ENCODE peak calls at places on chromosomes 16 and 17, in five cellular contexts. A is HEK293T, R is skeletal muscle cell, U is adrenal gland, G is retina. T is an unnamed sample.

GRCh38 chr17:42548070-42548837 is 4.5 kb upstream of the HSD17B1 start:
- DNase-seq in A (no peak), R (no peak), U (peak; percentile 83), G (peak; percentile 78), T (no peak)

GRCh38 chr17:78802459-78802858 is 20.4 kb upstream of the CYTH1 start:
- DNase-seq in A (no peak), R (no peak), U (no peak), G (no peak), T (no peak)

GRCh38 chr16:58038219-58038641 is 12.7 kb downstream of the MMP15 start:
- DNase-seq in A (no peak), R (no peak), U (no peak), G (no peak), T (no peak)

GRCh38 chr16:85659336-85659735 is 29.4 kb downstream of the GINS2 start:
- DNase-seq in A (no peak), R (no peak), U (no peak), G (no peak), T (no peak)

GRCh38 chr16:69613283-69614154 is 47.8 kb downstream of the NFAT5 start:
- DNase-seq in A (no peak), R (peak; percentile 11), U (no peak), G (no peak), T (no peak)

GRCh38 chr17:41917957-41918391 is 777 bp downstream of the ACLY start:
- DNase-seq in A (peak; percentile 61), R (no peak), U (peak; percentile 67), G (peak; percentile 73), T (peak; percentile 57)

GRCh38 chr16:77402118-77402517 is 32.7 kb downstream of the ADAMTS18 start:
- DNase-seq in A (no peak), R (no peak), U (no peak), G (no peak), T (no peak)

GRCh38 chr16:66588981-66589713 is 9.9 kb downstream of the CMTM2 start:
- DNase-seq in A (peak; percentile 31), R (no peak), U (no peak), G (no peak), T (no peak)

GRCh38 chr17:40915199-40915661 is 22.2 kb downstream of the KRT23 start:
- DNase-seq in A (no peak), R (peak; percentile 91), U (no peak), G (no peak), T (no peak)

GRCh38 chr17:58249270-58250133 is 11.1 kb downstream of the LPO start:
- DNase-seq in A (peak; percentile 94), R (no peak), U (peak; percentile 66), G (peak; percentile 97), T (peak; percentile 80)

GRCh38 chr16:57797526-57798266 is 4.6 kb downstream of the KIFC3 start:
- DNase-seq in A (no peak), R (no peak), U (no peak), G (peak; percentile 52), T (no peak)

GRCh38 chr16:11251525-11252481 is 4.2 kb downstream of the SOCS1 start:
- DNase-seq in A (no peak), R (peak; percentile 53), U (no peak), G (no peak), T (no peak)

GRCh38 chr16:30721606-30722005 is 22.6 kb downstream of the SRCAP start:
- DNase-seq in A (no peak), R (no peak), U (no peak), G (no peak), T (no peak)

GRCh38 chr16:54525104-54525503 is 238.5 kb upstream of the IRX3 start:
- DNase-seq in A (no peak), R (no peak), U (no peak), G (no peak), T (no peak)

GRCh38 chr17:62627219-62627903 is at the start of gene MRC2:
- DNase-seq in A (peak; percentile 69), R (peak; percentile 67), U (peak; percentile 41), G (peak; percentile 79), T (peak; percentile 73)

GRCh38 chr16:72875291-72876036 is 172.5 kb downstream of the ZFHX3 start:
- DNase-seq in A (no peak), R (no peak), U (no peak), G (no peak), T (no peak)

GRCh38 chr17:17759164-17759563 is 77.6 kb downstream of the SREBF1 start:
- DNase-seq in A (no peak), R (no peak), U (no peak), G (no peak), T (no peak)

GRCh38 chr16:74698220-74698619 is 2.4 kb downstream of the MLKL start:
- DNase-seq in A (no peak), R (no peak), U (no peak), G (no peak), T (no peak)

GRCh38 chr16:47045023-47045422 is 71.5 kb upstream of the DNAJA2 start:
- DNase-seq in A (no peak), R (no peak), U (no peak), G (peak; percentile 43), T (peak; percentile 28)

GRCh38 chr17:67132366-67132765 is 88.0 kb downstream of the CACNG1 start:
- DNase-seq in A (no peak), R (no peak), U (no peak), G (no peak), T (no peak)

GRCh38 chr17:63446218-63446980 is at the start of gene CYB561:
- DNase-seq in A (peak; percentile 84), R (no peak), U (peak; percentile 76), G (peak; percentile 70), T (peak; percentile 81)

GRCh38 chr17:4436381-4436780 is 2.6 kb downstream of the SPNS3 start:
- DNase-seq in A (no peak), R (no peak), U (no peak), G (no peak), T (no peak)